ENCODE peak calls at places on chromosomes 5 and 9, in seven cellular contexts. One of them, this sample, is unnamed.

GRCh38 chr9:20326516-20326915 is 295.8 kb downstream of the MLLT3 start:
- DNase-seq in hepatocyte: no peak
- DNase-seq in lower lobe of right lung: no peak
- DNase-seq in suprapubic skin: no peak
- DNase-seq in A673: no peak
- DNase-seq in mucosa of descending colon: no peak
- DNase-seq in sigmoid colon: no peak
- DNase-seq in this sample: no peak

GRCh38 chr5:39399135-39400036 is 25.4 kb downstream of the DAB2 start:
- DNase-seq in hepatocyte: peak
- DNase-seq in lower lobe of right lung: no peak
- DNase-seq in suprapubic skin: no peak
- DNase-seq in A673: peak
- DNase-seq in mucosa of descending colon: no peak
- DNase-seq in sigmoid colon: peak
- DNase-seq in this sample: peak

GRCh38 chr5:81829242-81829641 is 78.3 kb upstream of the SSBP2 start:
- DNase-seq in hepatocyte: no peak
- DNase-seq in lower lobe of right lung: no peak
- DNase-seq in suprapubic skin: no peak
- DNase-seq in A673: no peak
- DNase-seq in mucosa of descending colon: no peak
- DNase-seq in sigmoid colon: no peak
- DNase-seq in this sample: no peak

GRCh38 chr5:118791986-118792734 is 196.2 kb downstream of the DTWD2 start:
- DNase-seq in hepatocyte: peak
- DNase-seq in lower lobe of right lung: no peak
- DNase-seq in suprapubic skin: no peak
- DNase-seq in A673: peak
- DNase-seq in mucosa of descending colon: no peak
- DNase-seq in sigmoid colon: no peak
- DNase-seq in this sample: peak

GRCh38 chr5:167802755-167803431 is 488.6 kb upstream of the WWC1 start:
- DNase-seq in hepatocyte: no peak
- DNase-seq in lower lobe of right lung: no peak
- DNase-seq in suprapubic skin: no peak
- DNase-seq in A673: peak
- DNase-seq in mucosa of descending colon: no peak
- DNase-seq in sigmoid colon: no peak
- DNase-seq in this sample: no peak

GRCh38 chr9:121737481-121737931 is 86.1 kb downstream of the DAB2IP start:
- DNase-seq in hepatocyte: no peak
- DNase-seq in lower lobe of right lung: no peak
- DNase-seq in suprapubic skin: no peak
- DNase-seq in A673: no peak
- DNase-seq in mucosa of descending colon: peak
- DNase-seq in sigmoid colon: no peak
- DNase-seq in this sample: no peak

GRCh38 chr9:96491079-96491879 is 41.3 kb downstream of the HABP4 start:
- DNase-seq in hepatocyte: no peak
- DNase-seq in lower lobe of right lung: no peak
- DNase-seq in suprapubic skin: no peak
- DNase-seq in A673: no peak
- DNase-seq in mucosa of descending colon: no peak
- DNase-seq in sigmoid colon: no peak
- DNase-seq in this sample: no peak

GRCh38 chr9:17723656-17724055 is 144.8 kb downstream of the SH3GL2 start:
- DNase-seq in hepatocyte: no peak
- DNase-seq in lower lobe of right lung: no peak
- DNase-seq in suprapubic skin: no peak
- DNase-seq in A673: no peak
- DNase-seq in mucosa of descending colon: no peak
- DNase-seq in sigmoid colon: no peak
- DNase-seq in this sample: no peak

GRCh38 chr5:130237721-130238120 is 333.5 kb downstream of the CHSY3 start:
- DNase-seq in hepatocyte: no peak
- DNase-seq in lower lobe of right lung: no peak
- DNase-seq in suprapubic skin: no peak
- DNase-seq in A673: no peak
- DNase-seq in mucosa of descending colon: no peak
- DNase-seq in sigmoid colon: no peak
- DNase-seq in this sample: no peak

GRCh38 chr5:163880307-163880706 is 374.9 kb downstream of the MAT2B start:
- DNase-seq in hepatocyte: no peak
- DNase-seq in lower lobe of right lung: no peak
- DNase-seq in suprapubic skin: no peak
- DNase-seq in A673: no peak
- DNase-seq in mucosa of descending colon: no peak
- DNase-seq in sigmoid colon: no peak
- DNase-seq in this sample: no peak

GRCh38 chr5:1761453-1761755 is 38.2 kb downstream of the MRPL36 start:
- DNase-seq in hepatocyte: no peak
- DNase-seq in lower lobe of right lung: peak
- DNase-seq in suprapubic skin: no peak
- DNase-seq in A673: no peak
- DNase-seq in mucosa of descending colon: no peak
- DNase-seq in sigmoid colon: peak
- DNase-seq in this sample: no peak

GRCh38 chr9:129500166-129500862 is 120.6 kb downstream of the C9orf50 start:
- DNase-seq in hepatocyte: peak
- DNase-seq in lower lobe of right lung: no peak
- DNase-seq in suprapubic skin: peak
- DNase-seq in A673: peak
- DNase-seq in mucosa of descending colon: no peak
- DNase-seq in sigmoid colon: peak
- DNase-seq in this sample: no peak

GRCh38 chr5:40518511-40518917 is 161.2 kb upstream of the PTGER4 start:
- DNase-seq in hepatocyte: no peak
- DNase-seq in lower lobe of right lung: no peak
- DNase-seq in suprapubic skin: no peak
- DNase-seq in A673: no peak
- DNase-seq in mucosa of descending colon: no peak
- DNase-seq in sigmoid colon: no peak
- DNase-seq in this sample: no peak

GRCh38 chr5:141094481-141095262 is at the start of gene PCDHB2:
- DNase-seq in hepatocyte: peak
- DNase-seq in lower lobe of right lung: no peak
- DNase-seq in suprapubic skin: no peak
- DNase-seq in A673: peak
- DNase-seq in mucosa of descending colon: no peak
- DNase-seq in sigmoid colon: no peak
- DNase-seq in this sample: no peak

GRCh38 chr5:71782393-71782770 is 63.3 kb downstream of the CARTPT start:
- DNase-seq in hepatocyte: no peak
- DNase-seq in lower lobe of right lung: no peak
- DNase-seq in suprapubic skin: no peak
- DNase-seq in A673: no peak
- DNase-seq in mucosa of descending colon: peak
- DNase-seq in sigmoid colon: no peak
- DNase-seq in this sample: no peak

GRCh38 chr5:147961208-147961749 is 54.9 kb upstream of the C5orf46 start:
- DNase-seq in hepatocyte: no peak
- DNase-seq in lower lobe of right lung: no peak
- DNase-seq in suprapubic skin: no peak
- DNase-seq in A673: no peak
- DNase-seq in mucosa of descending colon: no peak
- DNase-seq in sigmoid colon: no peak
- DNase-seq in this sample: no peak

GRCh38 chr5:147956064-147956841 is 49.9 kb upstream of the C5orf46 start:
- DNase-seq in hepatocyte: no peak
- DNase-seq in lower lobe of right lung: no peak
- DNase-seq in suprapubic skin: no peak
- DNase-seq in A673: no peak
- DNase-seq in mucosa of descending colon: no peak
- DNase-seq in sigmoid colon: no peak
- DNase-seq in this sample: no peak

GRCh38 chr5:147954971-147955370 is 48.6 kb upstream of the C5orf46 start:
- DNase-seq in hepatocyte: no peak
- DNase-seq in lower lobe of right lung: no peak
- DNase-seq in suprapubic skin: no peak
- DNase-seq in A673: no peak
- DNase-seq in mucosa of descending colon: no peak
- DNase-seq in sigmoid colon: no peak
- DNase-seq in this sample: no peak

GRCh38 chr5:147957906-147958305 is 51.6 kb upstream of the C5orf46 start:
- DNase-seq in hepatocyte: no peak
- DNase-seq in lower lobe of right lung: no peak
- DNase-seq in suprapubic skin: no peak
- DNase-seq in A673: no peak
- DNase-seq in mucosa of descending colon: no peak
- DNase-seq in sigmoid colon: no peak
- DNase-seq in this sample: no peak

GRCh38 chr5:147956842-147957223 is 50.5 kb upstream of the C5orf46 start:
- DNase-seq in hepatocyte: no peak
- DNase-seq in lower lobe of right lung: no peak
- DNase-seq in suprapubic skin: no peak
- DNase-seq in A673: no peak
- DNase-seq in mucosa of descending colon: no peak
- DNase-seq in sigmoid colon: no peak
- DNase-seq in this sample: no peak
- H3K4me3 ChIP-seq in hepatocyte: no peak
- H3K4me3 ChIP-seq in lower lobe of right lung: no peak
- H3K4me3 ChIP-seq in suprapubic skin: no peak
- H3K4me3 ChIP-seq in A673: no peak
- H3K4me3 ChIP-seq in mucosa of descending colon: no peak
- H3K4me3 ChIP-seq in sigmoid colon: no peak
- H3K4me3 ChIP-seq in this sample: no peak

DNA sequence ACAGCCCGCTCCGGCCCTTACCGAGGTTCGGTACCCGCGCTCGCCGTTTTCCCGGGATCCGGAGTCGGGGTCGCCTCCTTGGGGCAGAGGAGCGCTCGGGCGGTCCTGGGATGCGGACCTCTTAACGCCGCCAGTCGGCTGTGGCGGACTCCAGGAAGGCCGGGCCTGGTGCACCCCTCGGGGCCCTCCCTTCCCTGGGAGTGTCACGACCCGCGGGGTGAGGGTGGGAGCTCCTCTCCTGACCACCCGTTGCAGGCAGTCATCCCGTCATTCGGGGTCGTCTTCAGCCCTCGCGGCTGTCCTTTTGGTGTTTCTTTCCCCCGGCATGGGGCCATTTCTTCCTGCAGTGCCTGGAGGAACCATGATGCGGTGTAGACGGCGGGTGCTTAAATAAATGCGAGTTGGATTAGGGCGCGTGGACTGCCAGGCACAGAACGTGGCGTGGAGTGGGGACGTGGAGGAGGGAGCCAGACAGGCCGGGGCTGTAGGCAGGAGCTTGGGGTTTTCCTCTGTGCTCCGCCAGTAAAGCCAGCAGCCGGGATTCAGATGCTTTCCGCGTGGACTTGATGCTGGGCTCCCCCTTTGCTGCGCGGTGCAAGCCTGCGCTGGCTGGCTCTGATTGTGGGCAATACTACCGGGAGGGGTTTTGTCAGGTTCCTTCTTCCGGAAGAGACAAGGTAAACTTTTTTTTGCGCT is 793 bp downstream of the KDM4C start:
- DNase-seq in hepatocyte: peak
- DNase-seq in lower lobe of right lung: peak
- DNase-seq in suprapubic skin: peak
- DNase-seq in A673: peak
- DNase-seq in mucosa of descending colon: peak
- DNase-seq in sigmoid colon: peak
- DNase-seq in this sample: no peak
- TF ChIP-seq CTCF in hepatocyte: no peak
- TF ChIP-seq CTCF in lower lobe of right lung: no peak
- TF ChIP-seq CTCF in suprapubic skin: no peak
- TF ChIP-seq CTCF in A673: no peak
- TF ChIP-seq CTCF in mucosa of descending colon: no peak
- TF ChIP-seq CTCF in sigmoid colon: peak
- TF ChIP-seq CTCF in this sample: no peak

GRCh38 chr9:126915281-126915816 is 767 bp downstream of the RALGPS1 start:
- DNase-seq in hepatocyte: peak
- DNase-seq in lower lobe of right lung: peak
- DNase-seq in suprapubic skin: peak
- DNase-seq in A673: no peak
- DNase-seq in mucosa of descending colon: peak
- DNase-seq in sigmoid colon: peak
- DNase-seq in this sample: no peak
- H3K4me3 ChIP-seq in hepatocyte: peak
- H3K4me3 ChIP-seq in lower lobe of right lung: peak
- H3K4me3 ChIP-seq in suprapubic skin: peak
- H3K4me3 ChIP-seq in A673: peak
- H3K4me3 ChIP-seq in mucosa of descending colon: peak
- H3K4me3 ChIP-seq in sigmoid colon: peak
- H3K4me3 ChIP-seq in this sample: peak

GRCh38 chr5:94615843-94616242 is 2.6 kb downstream of the KIAA0825 start:
- DNase-seq in hepatocyte: no peak
- DNase-seq in lower lobe of right lung: no peak
- DNase-seq in suprapubic skin: no peak
- DNase-seq in A673: no peak
- DNase-seq in mucosa of descending colon: no peak
- DNase-seq in sigmoid colon: no peak
- DNase-seq in this sample: no peak

GRCh38 chr5:94620257-94620656 is 1.8 kb downstream of the SLF1 start:
- DNase-seq in hepatocyte: no peak
- DNase-seq in lower lobe of right lung: no peak
- DNase-seq in suprapubic skin: no peak
- DNase-seq in A673: no peak
- DNase-seq in mucosa of descending colon: no peak
- DNase-seq in sigmoid colon: no peak
- DNase-seq in this sample: no peak

GRCh38 chr5:94618029-94618492 is 343 bp downstream of the KIAA0825 start:
- DNase-seq in hepatocyte: peak
- DNase-seq in lower lobe of right lung: peak
- DNase-seq in suprapubic skin: no peak
- DNase-seq in A673: peak
- DNase-seq in mucosa of descending colon: peak
- DNase-seq in sigmoid colon: peak
- DNase-seq in this sample: peak

GRCh38 chr5:94621763-94622162 is 3.3 kb downstream of the SLF1 start:
- DNase-seq in hepatocyte: no peak
- DNase-seq in lower lobe of right lung: no peak
- DNase-seq in suprapubic skin: no peak
- DNase-seq in A673: no peak
- DNase-seq in mucosa of descending colon: no peak
- DNase-seq in sigmoid colon: no peak
- DNase-seq in this sample: no peak

DNA sequence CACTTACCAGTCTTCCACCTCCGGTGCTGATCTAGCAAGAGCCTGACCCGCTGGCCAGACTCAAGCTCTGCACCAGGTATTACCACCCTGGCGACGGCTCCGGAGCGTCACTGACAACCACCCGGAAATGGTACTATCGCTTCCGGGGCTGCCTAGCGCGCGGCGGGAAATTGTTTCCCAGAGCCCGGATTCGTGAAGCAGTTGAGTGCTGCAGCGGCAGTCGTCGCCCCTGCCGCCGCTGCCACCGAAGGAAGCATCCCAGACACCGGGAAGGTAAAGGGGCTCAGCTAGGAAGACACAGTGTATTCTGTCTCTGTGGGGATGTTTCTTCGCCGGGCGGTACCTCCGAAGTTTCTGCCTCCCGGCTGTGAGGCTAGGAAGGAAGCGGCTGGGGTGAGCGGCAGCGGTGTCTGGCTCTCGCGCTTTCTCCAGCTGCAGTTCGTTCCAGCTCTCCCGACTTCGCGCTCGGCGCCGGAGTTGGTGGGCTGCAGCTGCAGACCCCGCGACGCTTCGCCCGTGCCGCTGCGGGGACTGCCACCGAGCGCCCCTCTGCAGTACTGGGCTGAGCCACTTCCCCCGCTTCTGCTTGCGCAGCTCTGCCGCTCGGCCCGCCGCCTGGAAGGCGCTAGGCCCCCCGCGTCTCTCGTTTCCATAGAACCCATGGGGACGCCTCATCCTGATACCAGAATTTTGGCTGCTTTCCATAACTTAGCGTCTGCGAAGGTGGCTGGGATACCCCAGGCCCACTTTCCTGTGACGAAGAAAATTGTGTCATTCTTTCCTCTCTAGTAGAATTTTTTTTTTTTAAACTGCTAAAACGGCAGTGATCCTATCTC is at the start of the genes KIAA0825 and SLF1:
- DNase-seq in hepatocyte: peak
- DNase-seq in lower lobe of right lung: peak
- DNase-seq in suprapubic skin: peak
- DNase-seq in A673: peak
- DNase-seq in mucosa of descending colon: peak
- DNase-seq in sigmoid colon: peak
- DNase-seq in this sample: peak
- TF ChIP-seq CTCF in hepatocyte: no peak
- TF ChIP-seq CTCF in lower lobe of right lung: no peak
- TF ChIP-seq CTCF in suprapubic skin: no peak
- TF ChIP-seq CTCF in A673: no peak
- TF ChIP-seq CTCF in mucosa of descending colon: no peak
- TF ChIP-seq CTCF in sigmoid colon: no peak
- TF ChIP-seq CTCF in this sample: no peak